ENCODE peak calls at places on chromosomes 3 and 15, in four cellular contexts. F is SK-N-SH, B is hepatocyte, G is GM12878. W is an unnamed sample.

GRCh38 chr3:121545049-121545563 is 682 bp downstream of the POLQ start:
- DNase-seq in F (no peak), B (peak; percentile 7), G (no peak), W (peak; percentile 33)

GRCh38 chr3:163915279-163915678 is 1163.0 kb downstream of the SI start:
- DNase-seq in F (no peak), B (no peak), G (no peak), W (no peak)

GRCh38 chr3:38222032-38222634 is 43.5 kb upstream of the SLC22A13 start:
- DNase-seq in F (no peak), B (no peak), G (no peak), W (no peak)

GRCh38 chr3:126748701-126749546 is 44.9 kb downstream of the CHCHD6 start:
- DNase-seq in F (peak; percentile 75), B (no peak), G (no peak), W (no peak)

GRCh38 chr15:69659454-69660050 is 206.9 kb downstream of the RPLP1 start:
- DNase-seq in F (no peak), B (no peak), G (no peak), W (no peak)

GRCh38 chr15:84979651-84980050 is 2.0 kb upstream of the PDE8A start:
- DNase-seq in F (no peak), B (peak; percentile 41), G (no peak), W (peak; percentile 74)

GRCh38 chr15:88238618-88239430 is 17.7 kb downstream of the NTRK3 start:
- DNase-seq in F (no peak), B (peak; percentile 62), G (no peak), W (no peak)

GRCh38 chr3:66534304-66534703 is 33.5 kb upstream of the LRIG1 start:
- DNase-seq in F (no peak), B (peak; percentile 10), G (no peak), W (no peak)

GRCh38 chr15:90351479-90352108 is 490 bp upstream of the ZNF774 start:
- DNase-seq in F (no peak), B (no peak), G (no peak), W (peak; percentile 69)

GRCh38 chr3:116188231-116188785 is 257.0 kb downstream of the LSAMP start:
- DNase-seq in F (no peak), B (no peak), G (no peak), W (no peak)

GRCh38 chr3:4460334-4460733 is 6.7 kb downstream of the SUMF1 start:
- DNase-seq in F (no peak), B (no peak), G (no peak), W (no peak)

GRCh38 chr15:46386356-46386755 is 751.5 kb downstream of the SQOR start:
- DNase-seq in F (no peak), B (no peak), G (no peak), W (no peak)

GRCh38 chr3:11570789-11571495 is 72.8 kb downstream of the VGLL4 start:
- DNase-seq in F (no peak), B (no peak), G (no peak), W (no peak)

GRCh38 chr3:882526-882925 is 210.3 kb upstream of the CNTN6 start:
- DNase-seq in F (no peak), B (no peak), G (no peak), W (no peak)

GRCh38 chr15:85151861-85152260 is 170.2 kb downstream of the PDE8A start:
- DNase-seq in F (no peak), B (no peak), G (no peak), W (no peak)

GRCh38 chr15:81335631-81336030 is 11.7 kb upstream of the STARD5 start:
- DNase-seq in F (no peak), B (no peak), G (no peak), W (no peak)

GRCh38 chr3:179410317-179410716 is 41.0 kb downstream of the GNB4 start:
- DNase-seq in F (no peak), B (no peak), G (no peak), W (peak; percentile 14)

GRCh38 chr3:23446301-23446700 is 243.2 kb downstream of the UBE2E2 start:
- DNase-seq in F (no peak), B (no peak), G (no peak), W (no peak)

GRCh38 chr15:70867911-70868467 is 14.0 kb upstream of the LARP6 start:
- DNase-seq in F (peak; percentile 65), B (peak; percentile 26), G (no peak), W (no peak)

GRCh38 chr3:25476639-25477038 is 48.6 kb downstream of the RARB start:
- DNase-seq in F (no peak), B (no peak), G (no peak), W (no peak)

GRCh38 chr3:115720988-115721387 is 97.7 kb downstream of the GAP43 start:
- DNase-seq in F (no peak), B (no peak), G (no peak), W (no peak)

GRCh38 chr3:108329508-108329907 is 33.2 kb downstream of the HHLA2 start:
- DNase-seq in F (no peak), B (no peak), G (no peak), W (no peak)

GRCh38 chr3:81395739-81396138 is 365.7 kb downstream of the GBE1 start:
- DNase-seq in F (peak; percentile 39), B (peak; percentile 6), G (no peak), W (peak; percentile 62)

GRCh38 chr15:66290518-66290917 is 2.9 kb upstream of the DIS3L start:
- DNase-seq in F (no peak), B (no peak), G (no peak), W (no peak)

GRCh38 chr3:69088033-69088432 is 3.3 kb downstream of the ARL6IP5 start:
- DNase-seq in F (no peak), B (no peak), G (no peak), W (no peak)

GRCh38 chr15:93520206-93520605 is 431.2 kb upstream of the RGMA start:
- DNase-seq in F (no peak), B (no peak), G (no peak), W (peak; percentile 45)

GRCh38 chr3:127606981-127607595 is 8.9 kb downstream of the MCM2 start:
- DNase-seq in F (no peak), B (no peak), G (no peak), W (no peak)

GRCh38 chr15:67109141-67110034 is 44.0 kb downstream of the SMAD3 start:
- DNase-seq in F (no peak), B (peak; percentile 64), G (no peak), W (peak; percentile 26)

GRCh38 chr3:12869025-12869695 is 27.8 kb upstream of the RPL32 start:
- DNase-seq in F (peak; percentile 81), B (peak; percentile 76), G (no peak), W (peak; percentile 82)

GRCh38 chr3:88810455-88810854 is 297.0 kb upstream of the EPHA3 start:
- DNase-seq in F (no peak), B (no peak), G (no peak), W (no peak)

GRCh38 chr3:38118421-38119247 is 18.3 kb downstream of the ACAA1 start:
- DNase-seq in F (no peak), B (no peak), G (no peak), W (no peak)

GRCh38 chr3:52841981-52842340 is 7.1 kb upstream of the MUSTN1 start:
- DNase-seq in F (no peak), B (no peak), G (no peak), W (no peak)
- H3K4me1 ChIP-seq in F (no peaks in the 10 kb centered on the region), B (no peaks in the 10 kb centered on the region), G (peaks cover 8% of the 10 kb centered on the region), W (no peaks in the 10 kb centered on the region)

DNA sequence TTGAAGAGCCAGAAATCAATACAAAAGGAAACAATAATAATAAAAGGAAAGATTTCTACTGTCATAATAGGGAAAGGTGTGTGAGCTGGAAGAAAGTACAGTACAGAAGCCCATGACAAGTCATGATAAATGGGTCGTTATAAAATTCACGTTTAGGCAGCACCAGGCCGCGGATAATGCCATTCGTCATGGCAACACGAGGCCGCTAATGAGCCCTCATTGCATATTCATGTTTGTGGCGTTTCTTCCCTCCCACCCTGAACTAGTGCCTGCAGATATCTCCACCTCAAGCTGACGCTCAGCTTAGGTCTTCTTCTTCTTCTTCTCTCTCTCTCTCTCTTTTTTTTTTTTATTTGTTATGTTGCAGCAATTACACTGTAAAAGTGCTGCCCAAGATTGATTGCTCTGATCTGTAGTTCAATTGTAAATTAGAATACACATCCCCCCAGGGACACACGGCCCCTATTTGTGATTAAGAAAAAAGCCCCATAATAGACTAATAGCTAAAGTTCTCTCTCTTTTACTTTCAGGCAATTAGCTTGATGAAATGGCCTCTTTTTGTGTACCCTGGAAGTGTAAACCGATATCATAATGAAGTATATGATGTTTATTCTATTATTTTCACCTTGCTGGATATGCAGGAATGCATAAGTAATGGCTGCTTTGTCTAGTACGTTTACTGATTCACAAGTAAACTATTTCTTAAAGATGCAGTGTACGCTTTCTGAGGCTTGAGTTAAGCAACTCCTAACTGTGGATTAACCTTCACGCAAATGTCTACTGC is 61.9 kb upstream of the NR2F2 start:
- DNase-seq in F (no peak), B (no peak), G (no peak), W (peak; percentile 58)
- H3K4me2 ChIP-seq in F (no peak overlapping the region), B (no peak overlapping the region), G (no peak overlapping the region), W (no peak overlapping the region)

GRCh38 chr3:58578873-58579272 is 1.7 kb upstream of the FAM107A start:
- DNase-seq in F (no peak), B (no peak), G (no peak), W (no peak)
- H3K4me1 ChIP-seq in F (no peaks in the 10 kb centered on the region), B (peaks cover 13% of the 10 kb centered on the region), G (no peaks in the 10 kb centered on the region), W (peaks cover 30% of the 10 kb centered on the region)

GRCh38 chr3:46934067-46934466 is 42.5 kb downstream of the CCDC12 start:
- DNase-seq in F (peak; percentile 41), B (no peak), G (no peak), W (no peak)

GRCh38 chr3:46934508-46935167 is 41.9 kb downstream of the CCDC12 start:
- DNase-seq in F (peak; percentile 43), B (peak; percentile 73), G (no peak), W (no peak)

GRCh38 chr3:46932455-46933225 is 43.9 kb downstream of the CCDC12 start:
- DNase-seq in F (no peak), B (no peak), G (no peak), W (no peak)

GRCh38 chr3:46931631-46932441 is 44.7 kb downstream of the CCDC12 start:
- DNase-seq in F (peak; percentile 43), B (peak; percentile 59), G (peak; percentile 57), W (no peak)

GRCh38 chr3:46933261-46933660 is 43.3 kb downstream of the CCDC12 start:
- DNase-seq in F (no peak), B (no peak), G (no peak), W (no peak)
- H3K4me2 ChIP-seq in F (no peak overlapping the region), B (no peak overlapping the region), G (peak overlapping the region; percentile 53), W (no peak overlapping the region)